ENCODE peak calls at places on chromosomes 4 and X, in eight cellular contexts. One of them, this sample, is unnamed.

GRCh38 chrX:111182938-111183337 is 86.9 kb downstream of the PAK3 start:
- DNase-seq in OCI-LY7: no peak
- DNase-seq in GM13976: no peak
- DNase-seq in activated B cell treated with CpG ODN at 0.5 μM for 24 hours: no peak
- DNase-seq in astrocyte of the spinal cord: no peak
- DNase-seq in kidney: no peak
- DNase-seq in progenitor cell of endocrine pancreas: no peak
- DNase-seq in left ventricle myocardium inferior: no peak
- DNase-seq in this sample: no peak

GRCh38 chr4:54055494-54055893 is 8.9 kb downstream of the CHIC2 start:
- DNase-seq in astrocyte of the spinal cord: no peak
- DNase-seq in OCI-LY7: no peak
- DNase-seq in activated B cell treated with CpG ODN at 0.5 μM for 24 hours: no peak
- DNase-seq in GM13976: no peak
- DNase-seq in kidney: no peak
- DNase-seq in progenitor cell of endocrine pancreas: no peak
- DNase-seq in left ventricle myocardium inferior: no peak
- DNase-seq in this sample: no peak

GRCh38 chr4:28555851-28556250 is 1695.2 kb downstream of the STIM2 start:
- DNase-seq in astrocyte of the spinal cord: peak; percentile 10
- DNase-seq in progenitor cell of endocrine pancreas: no peak
- DNase-seq in GM13976: no peak
- DNase-seq in OCI-LY7: no peak
- DNase-seq in kidney: no peak
- DNase-seq in left ventricle myocardium inferior: no peak
- DNase-seq in activated B cell treated with CpG ODN at 0.5 μM for 24 hours: no peak
- DNase-seq in this sample: no peak

GRCh38 chrX:37314526-37314925 is 34.6 kb upstream of the PRRG1 start:
- DNase-seq in OCI-LY7: no peak
- DNase-seq in activated B cell treated with CpG ODN at 0.5 μM for 24 hours: no peak
- DNase-seq in progenitor cell of endocrine pancreas: no peak
- DNase-seq in kidney: no peak
- DNase-seq in GM13976: no peak
- DNase-seq in astrocyte of the spinal cord: peak; percentile 31
- DNase-seq in left ventricle myocardium inferior: no peak
- DNase-seq in this sample: no peak

GRCh38 chrX:12309040-12309732 is 170.9 kb downstream of the FRMPD4 start:
- DNase-seq in activated B cell treated with CpG ODN at 0.5 μM for 24 hours: no peak
- DNase-seq in progenitor cell of endocrine pancreas: no peak
- DNase-seq in GM13976: no peak
- DNase-seq in astrocyte of the spinal cord: no peak
- DNase-seq in left ventricle myocardium inferior: no peak
- DNase-seq in OCI-LY7: no peak
- DNase-seq in kidney: no peak
- DNase-seq in this sample: no peak

GRCh38 chr4:169766741-169767140 is 9.0 kb upstream of the HPF1 start:
- DNase-seq in OCI-LY7: no peak
- DNase-seq in astrocyte of the spinal cord: no peak
- DNase-seq in activated B cell treated with CpG ODN at 0.5 μM for 24 hours: no peak
- DNase-seq in GM13976: no peak
- DNase-seq in kidney: no peak
- DNase-seq in progenitor cell of endocrine pancreas: no peak
- DNase-seq in left ventricle myocardium inferior: no peak
- DNase-seq in this sample: no peak

GRCh38 chr4:110654254-110654635 is 31.4 kb upstream of the PITX2 start:
- DNase-seq in activated B cell treated with CpG ODN at 0.5 μM for 24 hours: no peak
- DNase-seq in GM13976: no peak
- DNase-seq in left ventricle myocardium inferior: no peak
- DNase-seq in OCI-LY7: no peak
- DNase-seq in astrocyte of the spinal cord: no peak
- DNase-seq in kidney: no peak
- DNase-seq in progenitor cell of endocrine pancreas: no peak
- DNase-seq in this sample: no peak

GRCh38 chr4:173243321-173243720 is 74.7 kb downstream of the GALNT7 start:
- DNase-seq in OCI-LY7: no peak
- DNase-seq in GM13976: no peak
- DNase-seq in activated B cell treated with CpG ODN at 0.5 μM for 24 hours: no peak
- DNase-seq in astrocyte of the spinal cord: peak; percentile 64
- DNase-seq in kidney: no peak
- DNase-seq in left ventricle myocardium inferior: no peak
- DNase-seq in progenitor cell of endocrine pancreas: no peak
- DNase-seq in this sample: no peak

GRCh38 chr4:99459546-99460042 is 24.5 kb upstream of the ADH7 start:
- DNase-seq in progenitor cell of endocrine pancreas: no peak
- DNase-seq in kidney: no peak
- DNase-seq in OCI-LY7: no peak
- DNase-seq in activated B cell treated with CpG ODN at 0.5 μM for 24 hours: no peak
- DNase-seq in astrocyte of the spinal cord: no peak
- DNase-seq in left ventricle myocardium inferior: no peak
- DNase-seq in GM13976: no peak
- DNase-seq in this sample: no peak

GRCh38 chrX:10158279-10158939 is 1.6 kb downstream of the CLCN4 start:
- DNase-seq in kidney: no peak
- DNase-seq in OCI-LY7: peak; percentile 68
- DNase-seq in GM13976: peak; percentile 53
- DNase-seq in progenitor cell of endocrine pancreas: peak; percentile 44
- DNase-seq in left ventricle myocardium inferior: peak; percentile 19
- DNase-seq in astrocyte of the spinal cord: no peak
- DNase-seq in activated B cell treated with CpG ODN at 0.5 μM for 24 hours: peak; percentile 45
- DNase-seq in this sample: no peak

GRCh38 chr4:26238782-26239647 is 81.8 kb upstream of the RBPJ start:
- DNase-seq in astrocyte of the spinal cord: peak; percentile 78
- DNase-seq in kidney: no peak
- DNase-seq in GM13976: no peak
- DNase-seq in progenitor cell of endocrine pancreas: no peak
- DNase-seq in OCI-LY7: no peak
- DNase-seq in left ventricle myocardium inferior: no peak
- DNase-seq in activated B cell treated with CpG ODN at 0.5 μM for 24 hours: no peak
- DNase-seq in this sample: no peak

GRCh38 chrX:110321670-110322069 is 3.8 kb upstream of the AMMECR1 start:
- DNase-seq in activated B cell treated with CpG ODN at 0.5 μM for 24 hours: no peak
- DNase-seq in kidney: no peak
- DNase-seq in astrocyte of the spinal cord: no peak
- DNase-seq in GM13976: no peak
- DNase-seq in left ventricle myocardium inferior: no peak
- DNase-seq in OCI-LY7: peak; percentile 66
- DNase-seq in progenitor cell of endocrine pancreas: no peak
- DNase-seq in this sample: no peak

DNA sequence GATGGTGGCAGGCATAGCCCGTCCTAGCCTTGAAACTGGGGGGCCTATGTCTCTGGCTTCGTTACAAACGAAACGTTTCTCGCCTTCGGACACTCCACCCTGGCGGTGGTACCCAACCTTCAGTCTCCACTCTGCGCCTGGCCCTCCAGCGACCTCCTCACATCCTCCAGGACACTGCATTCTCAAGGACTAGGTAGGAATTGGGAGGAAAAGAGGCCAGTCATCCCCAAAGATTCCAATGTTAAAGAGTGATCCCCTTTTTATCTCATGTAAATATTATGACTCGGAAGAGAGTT is 2.1 kb upstream of the NKX6-1 start:
- DNase-seq in OCI-LY7: no peak
- DNase-seq in kidney: no peak
- DNase-seq in astrocyte of the spinal cord: no peak
- DNase-seq in GM13976: no peak
- DNase-seq in progenitor cell of endocrine pancreas: no peak
- DNase-seq in left ventricle myocardium inferior: no peak
- DNase-seq in activated B cell treated with CpG ODN at 0.5 μM for 24 hours: no peak
- DNase-seq in this sample: no peak
- TF ChIP-seq CTCF in OCI-LY7: no peak
- TF ChIP-seq CTCF in kidney: no peak
- TF ChIP-seq CTCF in astrocyte of the spinal cord: no peak
- TF ChIP-seq CTCF in GM13976: no peak
- TF ChIP-seq CTCF in progenitor cell of endocrine pancreas: no peak
- TF ChIP-seq CTCF in left ventricle myocardium inferior: no peak
- TF ChIP-seq CTCF in activated B cell treated with CpG ODN at 0.5 μM for 24 hours: no peak
- TF ChIP-seq CTCF in this sample: no peak

GRCh38 chrX:93354651-93355050 is 318.7 kb downstream of the NAP1L3 start:
- DNase-seq in OCI-LY7: no peak
- DNase-seq in GM13976: no peak
- DNase-seq in activated B cell treated with CpG ODN at 0.5 μM for 24 hours: no peak
- DNase-seq in progenitor cell of endocrine pancreas: no peak
- DNase-seq in left ventricle myocardium inferior: no peak
- DNase-seq in kidney: no peak
- DNase-seq in astrocyte of the spinal cord: no peak
- DNase-seq in this sample: no peak
- TF ChIP-seq CTCF in OCI-LY7: no peak
- TF ChIP-seq CTCF in GM13976: no peak
- TF ChIP-seq CTCF in activated B cell treated with CpG ODN at 0.5 μM for 24 hours: no peak
- TF ChIP-seq CTCF in progenitor cell of endocrine pancreas: no peak
- TF ChIP-seq CTCF in left ventricle myocardium inferior: no peak
- TF ChIP-seq CTCF in kidney: no peak
- TF ChIP-seq CTCF in astrocyte of the spinal cord: no peak
- TF ChIP-seq CTCF in this sample: no peak

DNA sequence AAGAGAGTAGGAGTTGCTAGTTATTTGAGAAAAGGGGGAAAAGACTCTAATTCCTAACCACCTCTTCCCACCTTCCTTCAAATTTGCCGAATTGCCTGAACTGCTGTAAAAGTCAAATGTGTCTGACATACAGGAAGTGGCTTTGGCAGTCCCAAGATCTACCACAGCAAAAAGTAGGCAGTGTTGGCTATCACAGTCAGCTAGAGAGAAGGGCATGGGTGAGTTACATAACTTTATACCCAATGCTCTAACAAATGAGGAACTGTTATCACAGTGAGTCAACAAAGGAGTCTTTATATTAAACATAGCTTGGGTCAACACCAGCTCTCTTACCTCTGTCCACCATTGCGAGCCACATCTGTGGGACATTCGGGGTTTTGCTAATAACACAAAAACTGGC is 2.4 kb upstream of the MBNL3 start:
- DNase-seq in OCI-LY7: peak; percentile 73
- DNase-seq in astrocyte of the spinal cord: no peak
- DNase-seq in progenitor cell of endocrine pancreas: no peak
- DNase-seq in activated B cell treated with CpG ODN at 0.5 μM for 24 hours: no peak
- DNase-seq in left ventricle myocardium inferior: no peak
- DNase-seq in kidney: no peak
- DNase-seq in GM13976: no peak
- DNase-seq in this sample: no peak
- TF ChIP-seq CTCF in OCI-LY7: peak; percentile 45
- TF ChIP-seq CTCF in astrocyte of the spinal cord: no peak
- TF ChIP-seq CTCF in progenitor cell of endocrine pancreas: peak; percentile 28
- TF ChIP-seq CTCF in activated B cell treated with CpG ODN at 0.5 μM for 24 hours: no peak
- TF ChIP-seq CTCF in left ventricle myocardium inferior: no peak
- TF ChIP-seq CTCF in kidney: no peak
- TF ChIP-seq CTCF in GM13976: no peak
- TF ChIP-seq CTCF in this sample: no peak

GRCh38 chrX:63282828-63283227 is 68.3 kb downstream of the SPIN4 start:
- DNase-seq in activated B cell treated with CpG ODN at 0.5 μM for 24 hours: no peak
- DNase-seq in kidney: no peak
- DNase-seq in progenitor cell of endocrine pancreas: no peak
- DNase-seq in astrocyte of the spinal cord: no peak
- DNase-seq in GM13976: no peak
- DNase-seq in OCI-LY7: no peak
- DNase-seq in left ventricle myocardium inferior: no peak
- DNase-seq in this sample: no peak
- TF ChIP-seq CTCF in activated B cell treated with CpG ODN at 0.5 μM for 24 hours: no peak
- TF ChIP-seq CTCF in kidney: no peak
- TF ChIP-seq CTCF in progenitor cell of endocrine pancreas: no peak
- TF ChIP-seq CTCF in astrocyte of the spinal cord: no peak
- TF ChIP-seq CTCF in GM13976: no peak
- TF ChIP-seq CTCF in OCI-LY7: no peak
- TF ChIP-seq CTCF in left ventricle myocardium inferior: no peak
- TF ChIP-seq CTCF in this sample: no peak

GRCh38 chr4:38683265-38683664 is 19.3 kb downstream of the KLF3 start:
- DNase-seq in activated B cell treated with CpG ODN at 0.5 μM for 24 hours: no peak
- DNase-seq in GM13976: no peak
- DNase-seq in astrocyte of the spinal cord: no peak
- DNase-seq in left ventricle myocardium inferior: no peak
- DNase-seq in kidney: no peak
- DNase-seq in OCI-LY7: no peak
- DNase-seq in progenitor cell of endocrine pancreas: no peak
- DNase-seq in this sample: no peak
- TF ChIP-seq CTCF in activated B cell treated with CpG ODN at 0.5 μM for 24 hours: no peak
- TF ChIP-seq CTCF in GM13976: no peak
- TF ChIP-seq CTCF in astrocyte of the spinal cord: no peak
- TF ChIP-seq CTCF in left ventricle myocardium inferior: no peak
- TF ChIP-seq CTCF in kidney: no peak
- TF ChIP-seq CTCF in OCI-LY7: no peak
- TF ChIP-seq CTCF in progenitor cell of endocrine pancreas: no peak
- TF ChIP-seq CTCF in this sample: no peak

DNA sequence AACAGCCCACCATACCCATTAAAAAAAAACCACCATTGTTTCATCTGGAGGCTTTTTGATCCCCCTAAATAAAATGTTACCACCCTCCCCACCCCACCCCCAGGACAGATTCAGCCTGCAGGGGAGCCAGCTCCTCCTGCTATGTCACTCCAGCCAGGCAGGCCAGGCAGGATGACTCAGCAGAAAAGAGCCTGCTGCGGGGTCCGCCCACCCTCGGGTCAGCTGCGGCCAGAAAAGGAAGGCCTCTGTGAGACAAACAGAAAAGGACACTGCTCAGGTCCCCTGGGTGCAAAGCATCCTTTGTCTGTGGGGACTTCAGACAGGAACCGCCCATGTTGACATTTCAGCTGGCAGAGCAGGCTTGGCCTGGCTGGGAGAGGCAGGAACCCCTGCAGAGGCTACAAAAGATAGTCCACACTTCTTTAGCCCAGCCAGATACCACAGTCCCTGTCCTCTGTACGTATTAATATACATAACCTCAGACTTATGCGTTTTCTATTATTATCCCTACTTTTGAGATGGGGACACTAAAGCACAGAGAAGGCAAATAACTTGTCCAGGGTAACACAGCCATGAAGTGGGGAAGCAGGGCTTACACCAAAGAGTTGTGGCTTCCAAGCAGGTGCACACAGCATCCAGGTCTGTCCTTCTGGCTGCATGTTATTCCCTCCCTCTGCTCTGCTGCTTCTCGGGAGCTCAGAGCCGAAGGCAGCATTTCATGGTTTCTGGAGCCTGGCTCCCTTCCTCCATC is 147.7 kb downstream of the CPEB2 start:
- DNase-seq in kidney: peak; percentile 94
- DNase-seq in GM13976: peak; percentile 54
- DNase-seq in astrocyte of the spinal cord: peak; percentile 86
- DNase-seq in progenitor cell of endocrine pancreas: peak; percentile 23
- DNase-seq in OCI-LY7: peak; percentile 11
- DNase-seq in activated B cell treated with CpG ODN at 0.5 μM for 24 hours: no peak
- DNase-seq in left ventricle myocardium inferior: peak; percentile 86
- DNase-seq in this sample: no peak
- TF ChIP-seq CTCF in kidney: no peak
- TF ChIP-seq CTCF in GM13976: no peak
- TF ChIP-seq CTCF in astrocyte of the spinal cord: peak; percentile 24
- TF ChIP-seq CTCF in progenitor cell of endocrine pancreas: no peak
- TF ChIP-seq CTCF in OCI-LY7: no peak
- TF ChIP-seq CTCF in activated B cell treated with CpG ODN at 0.5 μM for 24 hours: no peak
- TF ChIP-seq CTCF in left ventricle myocardium inferior: peak; percentile 37
- TF ChIP-seq CTCF in this sample: no peak